ENCODE peak calls at places on chromosomes 5 and 9, in nine cellular contexts. P is SJSA1; I is body of pancreas; E is CD4-positive, alpha-beta memory T cell; O is IMR-90; A is CD8-positive, alpha-beta memory T cell; J is esophagus squamous epithelium; T is left ventricle myocardium inferior; K is right cardiac atrium. G is an unnamed sample.
A peak's percentile ranks its signal among the peaks of the same experiment; 100 is the strongest.

GRCh38 chr5:141908796-141909195 is 14.9 kb upstream of the DELE1 start:
- DNase-seq in J (no peak), P (peak; percentile 4), T (no peak), E (no peak), K (no peak), O (peak; percentile 51), A (no peak), I (no peak), G (no peak)

GRCh38 chr9:125604189-125604588 is 102.8 kb downstream of the MAPKAP1 start:
- DNase-seq in K (no peak), A (no peak), I (no peak), O (no peak), E (no peak), T (no peak), P (no peak), J (no peak), G (peak; percentile 5)

GRCh38 chr9:105760053-105760452 is 65.7 kb downstream of the TMEM38B start:
- DNase-seq in I (no peak), J (no peak), P (no peak), E (no peak), O (peak; percentile 13), T (no peak), A (no peak), K (no peak), G (no peak)

GRCh38 chr5:76383126-76383825 is 19.8 kb upstream of the IQGAP2 start:
- DNase-seq in I (no peak), J (no peak), O (no peak), E (no peak), P (no peak), K (no peak), A (no peak), T (no peak), G (no peak)

GRCh38 chr5:39005566-39006232 is 68.5 kb downstream of the RICTOR start:
- DNase-seq in I (no peak), O (peak; percentile 22), E (peak; percentile 18), A (peak; percentile 13), T (no peak), P (no peak), K (no peak), J (no peak), G (no peak)

GRCh38 chr9:118928723-118929122 is 440.5 kb downstream of the BRINP1 start:
- DNase-seq in E (no peak), I (no peak), T (no peak), O (no peak), A (no peak), P (no peak), J (no peak), K (no peak), G (no peak)

GRCh38 chr5:173771058-173771742 is 116.9 kb upstream of the CPEB4 start:
- DNase-seq in P (no peak), J (no peak), E (no peak), T (no peak), O (no peak), I (no peak), K (no peak), A (no peak), G (no peak)

GRCh38 chr5:157670662-157671591 is at the start of gene C5orf52:
- DNase-seq in J (no peak), T (peak; percentile 18), A (no peak), E (peak; percentile 23), P (peak; percentile 80), K (peak; percentile 59), O (peak; percentile 14), I (peak; percentile 29), G (peak; percentile 78)

GRCh38 chr5:175707751-175708375 is 50.0 kb downstream of the HRH2 start:
- DNase-seq in P (no peak), I (peak; percentile 4), A (no peak), J (no peak), K (no peak), T (no peak), O (no peak), E (no peak), G (no peak)

GRCh38 chr5:1852324-1852947 is 30.3 kb downstream of the IRX4 start:
- DNase-seq in E (no peak), K (no peak), T (no peak), O (no peak), J (no peak), P (no peak), I (no peak), A (no peak), G (no peak)

GRCh38 chr5:1850324-1851154 is 32.2 kb downstream of the IRX4 start:
- DNase-seq in I (no peak), A (no peak), E (no peak), P (no peak), K (no peak), T (no peak), O (no peak), J (no peak), G (no peak)

GRCh38 chr5:1853531-1853930 is 29.2 kb downstream of the IRX4 start:
- DNase-seq in K (no peak), I (no peak), O (no peak), A (no peak), T (no peak), P (no peak), J (no peak), E (no peak), G (no peak)

GRCh38 chr5:1855075-1855474 is 27.6 kb downstream of the IRX4 start:
- DNase-seq in A (no peak), K (no peak), O (no peak), J (no peak), I (no peak), P (no peak), E (no peak), T (no peak), G (no peak)

GRCh38 chr5:1851290-1851934 is 31.3 kb downstream of the IRX4 start:
- DNase-seq in T (no peak), J (no peak), I (no peak), K (no peak), P (no peak), O (no peak), A (no peak), E (no peak), G (no peak)
- H3K27me3 ChIP-seq in T (peaks cover 68% of the 10 kb centered on the region), J (peaks cover 4% of the 10 kb centered on the region), I (no peaks in the 10 kb centered on the region), K (no peaks in the 10 kb centered on the region), P (peaks cover 26% of the 10 kb centered on the region), O (peaks cover 76% of the 10 kb centered on the region), A (peaks cover 25% of the 10 kb centered on the region), E (peaks cover 13% of the 10 kb centered on the region), G (peaks cover 81% of the 10 kb centered on the region)

GRCh38 chr9:137168907-137169763 is 716 bp downstream of the LRRC26 start:
- DNase-seq in J (no peak), P (no peak), I (peak; percentile 68), O (peak; percentile 19), T (no peak), K (peak; percentile 46), A (no peak), E (no peak), G (peak; percentile 48)

GRCh38 chr9:137169764-137170460 is at the start of gene LRRC26:
- DNase-seq in O (no peak), K (no peak), I (no peak), T (no peak), J (no peak), A (no peak), E (no peak), P (no peak), G (no peak)

GRCh38 chr9:137167752-137168574 is 1.9 kb downstream of the LRRC26 start:
- DNase-seq in P (no peak), A (no peak), I (no peak), E (no peak), O (no peak), K (peak; percentile 46), J (no peak), T (no peak), G (no peak)

GRCh38 chr9:137167113-137167751 is 2.6 kb downstream of the LRRC26 start:
- DNase-seq in P (no peak), K (no peak), O (no peak), J (no peak), A (no peak), I (no peak), T (no peak), E (no peak), G (no peak)

GRCh38 chr9:137168575-137168906 is 1.3 kb downstream of the LRRC26 start:
- DNase-seq in P (no peak), K (no peak), O (no peak), A (no peak), E (no peak), T (no peak), I (no peak), J (no peak), G (peak; percentile 29)
- H3K27me3 ChIP-seq in P (peaks cover 81% of the 10 kb centered on the region), K (no peaks in the 10 kb centered on the region), O (peaks cover 82% of the 10 kb centered on the region), A (peaks cover 32% of the 10 kb centered on the region), E (peaks cover 33% of the 10 kb centered on the region), T (peaks cover 81% of the 10 kb centered on the region), I (peaks cover 5% of the 10 kb centered on the region), J (peaks cover 55% of the 10 kb centered on the region), G (peaks cover 55% of the 10 kb centered on the region)

GRCh38 chr5:180647465-180647864 is 1.9 kb downstream of the FLT4 start:
- DNase-seq in J (no peak), I (no peak), E (no peak), P (peak; percentile 43), T (no peak), A (no peak), K (no peak), O (no peak), G (no peak)

GRCh38 chr5:180645609-180646204 is 3.7 kb downstream of the FLT4 start:
- DNase-seq in J (no peak), K (no peak), O (no peak), I (no peak), P (no peak), T (no peak), E (no peak), A (no peak), G (no peak)

GRCh38 chr5:180644825-180645608 is 4.4 kb downstream of the FLT4 start:
- DNase-seq in J (no peak), E (no peak), T (peak; percentile 17), A (no peak), I (no peak), P (peak; percentile 44), K (no peak), O (no peak), G (no peak)

GRCh38 chr5:180646963-180647305 is 2.5 kb downstream of the FLT4 start:
- DNase-seq in O (no peak), J (no peak), E (no peak), I (no peak), T (peak; percentile 5), K (no peak), P (no peak), A (no peak), G (no peak)

DNA sequence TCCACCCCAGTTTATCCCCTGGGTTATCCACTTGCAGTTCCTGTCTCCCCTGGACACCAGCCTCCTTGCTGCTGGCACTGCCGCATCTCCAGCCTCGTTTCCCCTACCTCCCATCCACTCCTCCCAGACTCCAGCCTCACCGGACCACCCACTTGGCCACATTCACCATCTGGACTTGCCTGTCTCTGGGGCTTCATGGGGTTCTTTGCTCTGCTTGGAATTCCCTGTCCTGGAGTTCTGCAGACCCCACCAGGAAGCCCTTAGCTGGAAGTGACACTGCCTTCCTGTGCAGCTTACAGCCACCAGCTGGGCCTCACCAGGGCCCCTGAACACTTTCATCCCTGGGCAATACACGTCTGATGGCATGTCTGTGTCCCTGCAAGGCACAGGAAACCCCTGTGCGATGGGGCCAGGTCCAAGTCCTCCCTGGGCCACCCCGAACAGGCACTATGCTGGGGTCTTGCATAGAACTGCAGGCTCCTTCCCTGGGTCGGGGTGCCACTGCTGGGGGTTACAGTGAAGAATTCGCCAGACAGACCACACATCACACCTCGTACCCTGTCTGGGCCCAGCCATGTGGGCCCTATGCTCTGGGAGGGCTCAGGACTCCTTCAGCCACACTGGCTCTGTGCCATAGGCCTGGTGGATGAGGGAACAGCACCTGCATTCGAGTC is 3.0 kb downstream of the FLT4 start:
- DNase-seq in I (no peak), O (no peak), K (no peak), E (no peak), A (no peak), J (no peak), T (no peak), P (peak; percentile 45), G (no peak)
- H3K27me3 ChIP-seq in I (peaks cover 5% of the 10 kb centered on the region), O (peaks cover 44% of the 10 kb centered on the region), K (no peaks in the 10 kb centered on the region), E (peaks cover 6% of the 10 kb centered on the region), A (peaks cover 1% of the 10 kb centered on the region), J (no peaks in the 10 kb centered on the region), T (peaks cover 84% of the 10 kb centered on the region), P (peaks cover 89% of the 10 kb centered on the region), G (peaks cover 67% of the 10 kb centered on the region)

GRCh38 chr5:123093279-123094226 is 4.5 kb downstream of the PRDM6 start:
- DNase-seq in O (peak; percentile 30), E (no peak), A (no peak), K (no peak), J (no peak), I (no peak), T (no peak), P (no peak), G (no peak)
- H3K27me3 ChIP-seq in O (peaks cover 49% of the 10 kb centered on the region), E (peaks cover 23% of the 10 kb centered on the region), A (peaks cover 7% of the 10 kb centered on the region), K (no peaks in the 10 kb centered on the region), J (peaks cover 20% of the 10 kb centered on the region), I (peaks cover 60% of the 10 kb centered on the region), T (peaks cover 97% of the 10 kb centered on the region), P (peaks cover 23% of the 10 kb centered on the region), G (peaks cover 38% of the 10 kb centered on the region)